ENCODE peak calls at places on chromosomes 12 and 14, in eight cellular contexts. V is sigmoid colon, P is A549, E is NB4, J is gastrocnemius medialis, H is tibial nerve, N is lower leg skin, X is body of pancreas. C is an unnamed sample.

GRCh38 chr12:39037115-39037514 is 131.7 kb upstream of the CPNE8 start:
- DNase-seq in V (no peak), P (no peak), E (no peak), J (no peak), H (no peak), N (no peak), X (no peak), C (no peak)

GRCh38 chr14:72892879-72893635 is 844 bp downstream of the DPF3 start:
- DNase-seq in V (no peak), P (no peak), E (peak), J (no peak), H (no peak), N (no peak), X (peak), C (peak)

GRCh38 chr12:98828802-98829600 is 183.9 kb downstream of the APAF1 start:
- DNase-seq in V (no peak), P (peak), E (no peak), J (no peak), H (no peak), N (no peak), X (no peak), C (no peak)

GRCh38 chr14:73231874-73232851 is 5.1 kb upstream of the PAPLN start:
- DNase-seq in V (peak), P (peak), E (peak), J (no peak), H (no peak), N (no peak), X (no peak), C (no peak)

GRCh38 chr12:64616221-64616620 is 5.9 kb downstream of the RASSF3 start:
- DNase-seq in V (no peak), P (no peak), E (no peak), J (no peak), H (no peak), N (no peak), X (no peak), C (no peak)

GRCh38 chr12:97283297-97283696 is 179.3 kb upstream of the RMST start:
- DNase-seq in V (no peak), P (no peak), E (peak), J (no peak), H (no peak), N (no peak), X (no peak), C (no peak)

GRCh38 chr12:107859367-107859766 is 84.9 kb downstream of the ASCL4 start:
- DNase-seq in V (no peak), P (no peak), E (no peak), J (no peak), H (no peak), N (no peak), X (no peak), C (no peak)

GRCh38 chr14:48914382-48914781 is 671.8 kb downstream of the RPS29 start:
- DNase-seq in V (no peak), P (no peak), E (no peak), J (no peak), H (no peak), N (no peak), X (no peak), C (no peak)

GRCh38 chr12:84911331-84912190 is 1.0 kb downstream of the SLC6A15 start:
- DNase-seq in V (no peak), P (peak), E (peak), J (no peak), H (peak), N (peak), X (no peak), C (no peak)

GRCh38 chr12:132766380-132767085 is 4.9 kb upstream of the ANKLE2 start:
- DNase-seq in V (no peak), P (no peak), E (no peak), J (peak), H (peak), N (peak), X (peak), C (no peak)

GRCh38 chr12:29797565-29798360 is 14.0 kb upstream of the TMTC1 start:
- DNase-seq in V (no peak), P (no peak), E (no peak), J (no peak), H (no peak), N (no peak), X (no peak), C (no peak)

GRCh38 chr12:116760621-116761020 is 22.5 kb downstream of the RNFT2 start:
- DNase-seq in V (no peak), P (no peak), E (no peak), J (no peak), H (no peak), N (no peak), X (no peak), C (no peak)

GRCh38 chr14:95667251-95667693 is 19.0 kb upstream of the TCL1B start:
- DNase-seq in V (no peak), P (no peak), E (peak), J (no peak), H (no peak), N (no peak), X (peak), C (no peak)

GRCh38 chr14:54105898-54106297 is 149.3 kb upstream of the BMP4 start:
- DNase-seq in V (no peak), P (no peak), E (no peak), J (no peak), H (no peak), N (peak), X (no peak), C (no peak)

GRCh38 chr12:49662998-49663843 is 39.9 kb downstream of the PRPF40B start:
- DNase-seq in V (peak), P (no peak), E (peak), J (peak), H (peak), N (peak), X (peak), C (peak)

GRCh38 chr12:105334001-105334400 is 3.5 kb downstream of the C12orf75 start:
- DNase-seq in V (no peak), P (no peak), E (no peak), J (no peak), H (no peak), N (no peak), X (no peak), C (no peak)

GRCh38 chr12:78931466-78931990 is 67.0 kb downstream of the SYT1 start:
- DNase-seq in V (no peak), P (no peak), E (no peak), J (no peak), H (no peak), N (no peak), X (no peak), C (no peak)

GRCh38 chr14:28608438-28608837 is 158.1 kb upstream of the FOXG1 start:
- DNase-seq in V (no peak), P (no peak), E (no peak), J (no peak), H (no peak), N (no peak), X (no peak), C (no peak)

DNA sequence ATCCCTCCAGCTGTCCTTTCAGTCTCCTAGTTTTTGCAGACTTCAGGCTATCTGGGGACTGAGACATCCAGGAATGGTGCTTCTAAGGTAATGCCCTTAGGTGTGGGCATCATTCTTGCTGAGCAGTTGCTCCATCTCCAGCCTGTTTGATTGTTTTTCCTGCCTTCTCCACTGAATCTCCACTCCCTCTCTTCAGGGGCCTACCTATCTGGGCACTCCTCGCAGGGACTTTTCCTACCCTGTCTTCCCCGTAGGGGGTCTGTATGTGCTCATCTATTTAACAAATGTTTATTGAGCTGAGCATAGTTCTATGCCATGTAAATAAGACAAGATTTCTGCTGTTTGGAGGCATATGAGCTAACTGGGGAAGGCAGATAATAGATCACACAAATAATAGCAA is 2.5 kb downstream of the FITM1 start:
- DNase-seq in V (no peak), P (no peak), E (no peak), J (no peak), H (no peak), N (no peak), X (no peak), C (no peak)
- TF ChIP-seq POLR2A in V (no peak), P (no peak), E (no peak), J (no peak), H (no peak), N (no peak), X (no peak), C (no peak)

DNA sequence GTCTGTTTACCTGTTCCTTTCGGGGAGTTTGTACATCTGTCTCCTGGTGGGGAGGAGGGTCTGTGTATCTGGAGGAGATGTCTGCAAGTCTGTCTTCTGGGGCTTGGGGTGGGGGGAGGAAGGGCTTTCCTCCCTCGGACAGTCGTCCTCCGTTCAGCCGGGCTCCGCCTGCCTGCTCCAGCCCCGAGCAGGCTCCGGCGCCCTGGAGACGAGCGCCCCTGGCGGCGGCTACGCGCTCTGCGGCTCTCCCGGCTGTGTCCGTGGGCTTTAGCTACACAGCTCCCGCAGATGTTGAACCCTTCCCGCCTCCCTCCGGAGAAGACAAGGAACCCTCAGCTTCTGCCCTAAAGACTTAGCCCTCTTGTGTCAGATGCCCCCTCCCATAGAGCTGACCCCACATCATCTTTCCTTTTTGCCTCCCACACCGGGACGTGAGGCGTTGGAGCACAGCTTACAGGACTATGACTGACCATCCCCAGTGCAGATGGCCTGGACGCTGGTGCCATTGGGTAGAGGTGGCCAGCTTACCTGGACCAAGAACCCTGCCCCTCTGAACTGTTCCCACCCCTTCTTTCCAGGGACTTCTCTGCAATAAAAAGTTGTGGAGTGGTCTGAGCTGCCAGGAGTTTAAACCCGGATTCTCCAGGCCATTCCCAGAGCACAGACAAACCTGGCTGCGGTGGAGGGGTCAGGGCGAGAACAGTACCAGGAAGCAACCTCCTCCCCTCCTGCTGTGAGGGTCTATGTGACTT is 4.7 kb downstream of the KRT86 start:
- DNase-seq in V (peak), P (peak), E (peak), J (peak), H (peak), N (peak), X (peak), C (peak)
- TF ChIP-seq POLR2A in V (no peak), P (no peak), E (no peak), J (no peak), H (no peak), N (no peak), X (peak), C (no peak)

DNA sequence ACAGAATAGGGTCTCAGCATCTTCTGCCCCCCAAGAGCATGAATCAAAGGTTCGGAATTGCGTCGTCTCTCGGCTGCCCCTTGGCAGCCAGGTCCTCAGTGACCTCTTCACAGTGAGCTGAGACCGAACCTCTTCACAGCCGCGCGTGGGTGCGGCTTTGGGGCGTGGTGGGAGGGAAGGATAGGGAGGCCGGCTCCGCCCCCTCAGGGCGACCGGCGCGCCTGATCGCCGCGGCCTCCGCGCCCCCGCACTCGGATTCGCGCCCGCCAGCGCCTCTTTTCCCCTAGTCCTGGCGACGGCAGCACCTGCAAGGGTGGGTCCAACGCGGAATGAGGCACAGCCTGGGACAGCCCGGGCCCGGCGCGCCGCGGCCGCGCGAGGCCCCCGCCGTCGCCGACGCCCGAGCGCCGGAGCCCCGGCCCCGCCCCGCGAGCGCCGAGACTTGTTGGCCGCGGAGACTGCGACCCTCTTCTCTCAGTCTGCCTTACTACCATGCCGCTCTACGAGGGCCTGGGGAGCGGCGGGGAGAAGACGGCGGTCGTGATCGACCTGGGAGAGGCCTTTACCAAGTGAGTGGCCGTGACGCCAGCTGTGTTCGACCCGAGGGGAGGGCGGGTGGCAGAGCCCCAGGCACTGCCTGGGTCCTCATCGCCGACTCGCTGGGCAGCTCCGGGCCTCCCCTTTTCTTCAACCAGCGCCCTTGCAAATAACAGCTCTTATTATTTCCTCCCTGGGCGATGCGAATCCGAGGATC is at the start of gene ACTR10:
- DNase-seq in V (peak), P (peak), E (peak), J (peak), H (peak), N (peak), X (peak), C (peak)
- TF ChIP-seq POLR2A in V (peak), P (peak), E (peak), J (peak), H (peak), N (no peak), X (peak), C (peak)

GRCh38 chr12:112217647-112218046 is 92.3 kb downstream of the TRAFD1 start:
- DNase-seq in V (no peak), P (no peak), E (no peak), J (no peak), H (no peak), N (no peak), X (no peak), C (no peak)
- TF ChIP-seq POLR2A in V (no peak), P (no peak), E (no peak), J (no peak), H (no peak), N (no peak), X (no peak), C (no peak)

DNA sequence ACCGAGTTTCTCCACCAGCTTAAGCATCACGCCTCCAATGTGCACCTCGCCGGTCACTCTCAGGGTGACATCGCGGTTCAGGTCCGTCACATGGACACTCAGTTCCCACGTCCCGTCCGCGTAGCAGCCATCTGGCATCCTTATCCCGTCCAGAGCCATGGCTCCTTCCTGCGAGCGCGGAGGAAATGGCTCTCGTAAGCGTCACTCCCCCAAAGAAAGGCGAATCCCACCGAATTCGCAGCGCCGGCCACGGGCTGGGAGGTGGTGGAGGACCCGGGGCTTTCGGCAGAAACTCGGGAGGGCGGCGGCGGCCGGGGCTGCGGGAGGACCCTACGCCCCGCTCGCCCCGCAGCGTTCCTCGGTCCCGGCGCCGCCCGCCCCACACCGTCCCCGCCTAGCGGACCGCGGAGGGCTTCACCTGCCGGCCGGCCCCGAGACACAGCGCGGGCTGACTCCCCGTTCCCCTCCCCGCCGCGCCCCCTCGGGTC is 396 bp downstream of the FERMT2 start:
- DNase-seq in V (peak), P (peak), E (peak), J (no peak), H (peak), N (peak), X (peak), C (peak)
- TF ChIP-seq POLR2A in V (peak), P (no peak), E (no peak), J (no peak), H (no peak), N (no peak), X (no peak), C (peak)

DNA sequence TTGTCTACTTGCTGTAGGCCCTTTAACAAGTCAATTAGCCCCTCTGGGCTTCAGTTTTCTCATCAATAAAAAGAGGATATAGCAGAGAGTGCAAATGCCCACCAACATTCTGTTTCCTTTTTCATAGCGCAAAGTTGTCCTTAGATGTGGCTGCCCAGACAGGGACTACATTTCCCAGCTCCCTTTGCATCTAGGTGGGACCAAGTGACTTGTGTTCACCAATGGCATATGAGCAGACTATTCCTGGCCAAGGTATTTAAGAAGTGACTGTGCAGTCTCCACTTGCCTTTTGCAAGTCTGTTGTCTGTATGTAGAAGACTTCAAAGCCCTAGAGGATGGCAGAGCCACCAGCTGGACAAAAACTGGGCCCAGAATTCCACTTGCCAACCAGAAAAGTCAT is 59.7 kb downstream of the DAO start:
- DNase-seq in V (no peak), P (peak), E (peak), J (peak), H (no peak), N (no peak), X (peak), C (peak)
- TF ChIP-seq POLR2A in V (no peak), P (no peak), E (no peak), J (no peak), H (no peak), N (no peak), X (no peak), C (no peak)

DNA sequence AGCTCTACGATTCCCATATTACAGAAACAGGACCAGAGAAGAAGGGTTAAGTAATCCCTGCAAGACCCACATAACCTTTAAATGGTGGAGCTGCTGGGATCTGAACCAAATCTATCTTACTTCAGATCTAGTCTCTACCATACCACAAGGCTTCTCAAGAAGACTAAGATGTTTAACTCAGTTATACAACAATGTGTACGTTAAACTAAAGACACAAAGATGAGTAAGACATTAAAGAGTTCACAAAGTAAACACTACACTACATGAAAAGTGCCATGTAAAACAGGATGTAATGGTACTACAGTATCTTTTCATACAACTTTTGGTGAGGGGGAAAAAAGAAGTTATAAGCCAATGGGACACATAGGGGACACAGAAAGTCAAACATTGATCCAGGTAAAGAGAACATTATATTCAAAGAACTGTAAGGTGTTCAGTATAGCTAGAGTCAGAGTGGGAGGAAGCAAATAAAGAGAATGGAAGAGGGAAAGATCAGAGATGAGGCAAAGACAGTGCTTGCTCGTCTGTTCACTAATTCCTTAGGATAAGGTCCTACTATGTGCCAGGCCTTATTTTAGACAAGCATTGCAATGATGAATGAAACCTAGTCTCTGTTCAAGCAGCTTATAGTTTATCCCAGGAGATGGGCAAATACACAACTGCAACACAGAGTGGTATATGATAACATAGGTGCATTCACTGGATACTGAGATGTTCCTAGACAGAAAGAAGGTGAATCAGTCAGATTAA is 7.7 kb downstream of the TMED10 start:
- DNase-seq in V (no peak), P (no peak), E (no peak), J (no peak), H (no peak), N (no peak), X (no peak), C (no peak)
- TF ChIP-seq POLR2A in V (no peak), P (no peak), E (no peak), J (no peak), H (no peak), N (no peak), X (no peak), C (no peak)

DNA sequence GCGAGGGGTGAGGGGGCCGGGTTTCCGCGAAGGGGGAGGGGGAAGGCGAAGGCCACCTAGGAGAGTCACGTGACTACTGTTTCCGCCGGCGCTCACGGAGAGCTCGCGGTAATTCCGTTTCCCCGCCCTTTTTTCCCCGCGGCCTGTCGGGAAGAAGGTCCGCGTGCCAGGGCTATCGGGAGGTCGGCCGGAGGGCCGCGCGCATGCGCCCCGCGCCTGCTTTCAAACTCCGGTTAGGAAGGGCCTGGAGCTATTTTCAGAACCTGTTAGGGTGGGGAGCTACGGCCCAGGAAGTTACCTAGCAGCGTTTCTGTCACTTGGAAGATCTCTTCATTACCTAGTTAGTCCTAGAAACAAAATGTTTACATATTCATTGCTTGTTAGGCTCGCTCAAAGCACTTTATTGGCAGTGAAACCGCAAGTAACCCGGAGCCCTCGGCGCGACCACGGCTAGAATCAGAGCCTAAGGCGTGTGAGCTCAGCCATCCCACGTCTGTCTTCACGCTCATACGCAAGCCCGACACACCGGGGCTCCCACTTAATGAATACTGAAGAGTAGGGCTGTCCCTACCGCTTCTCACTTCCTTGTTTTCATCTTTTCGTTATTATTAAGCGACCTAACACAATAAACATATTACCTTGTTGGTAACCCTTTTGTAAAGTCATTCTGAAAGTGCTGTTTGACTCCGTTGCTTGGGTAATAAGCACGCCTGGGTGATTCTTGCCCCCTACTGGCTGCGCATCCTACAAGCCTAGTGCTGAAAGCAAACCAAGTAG is 682 bp upstream of the SBNO1 start:
- DNase-seq in V (peak), P (peak), E (peak), J (peak), H (peak), N (peak), X (peak), C (peak)
- TF ChIP-seq POLR2A in V (peak), P (peak), E (peak), J (peak), H (peak), N (no peak), X (peak), C (peak)